ENCODE peak calls at places on chromosomes 7 and 10, in seven cellular contexts. X is spleen; N is activated naive CD4-positive, alpha-beta T cell treated with anti-CD3 and anti-CD28 coated beads for 36 hours; T is EH; H is AG04449; U is iPS-NIHi11; Z is NCI-H2081. Y is an unnamed sample.

GRCh38 chr10:62250594-62251198 is 17.9 kb downstream of the RTKN2 start:
- DNase-seq in X (no peak), N (peak; percentile 8), T (peak; percentile 66), H (no peak), U (no peak), Z (no peak), Y (no peak)

GRCh38 chr10:114749014-114749413 is 72.6 kb upstream of the FHIP2A start:
- DNase-seq in X (no peak), N (no peak), T (no peak), H (no peak), U (no peak), Z (no peak), Y (no peak)

GRCh38 chr7:148747274-148747673 is 48.6 kb downstream of the CUL1 start:
- DNase-seq in X (no peak), N (peak; percentile 17), T (no peak), H (no peak), U (peak; percentile 87), Z (peak; percentile 86), Y (no peak)

GRCh38 chr7:50276446-50276845 is 28.1 kb upstream of the IKZF1 start:
- DNase-seq in X (no peak), N (no peak), T (no peak), H (no peak), U (no peak), Z (peak; percentile 32), Y (no peak)

GRCh38 chr7:19587291-19587690 is 121.5 kb downstream of the POLR1F start:
- DNase-seq in X (no peak), N (no peak), T (no peak), H (no peak), U (peak; percentile 17), Z (peak; percentile 27), Y (no peak)

GRCh38 chr7:135742371-135742770 is 6.2 kb downstream of the FAM180A start:
- DNase-seq in X (no peak), N (no peak), T (peak; percentile 15), H (no peak), U (no peak), Z (no peak), Y (no peak)

GRCh38 chr10:11521860-11522259 is 89.6 kb downstream of the USP6NL start:
- DNase-seq in X (no peak), N (no peak), T (peak; percentile 33), H (no peak), U (no peak), Z (no peak), Y (no peak)

GRCh38 chr7:47730135-47730534 is 148.2 kb upstream of the TNS3 start:
- DNase-seq in X (no peak), N (no peak), T (no peak), H (no peak), U (no peak), Z (no peak), Y (no peak)

GRCh38 chr7:15330943-15331342 is 230.9 kb downstream of the AGMO start:
- DNase-seq in X (no peak), N (no peak), T (no peak), H (no peak), U (no peak), Z (no peak), Y (no peak)

GRCh38 chr7:150668472-150668911 is 17.0 kb upstream of the GIMAP2 start:
- DNase-seq in X (no peak), N (peak; percentile 71), T (no peak), H (no peak), U (no peak), Z (no peak), Y (no peak)

GRCh38 chr7:109479388-109479787 is 909.7 kb downstream of the DNAJB9 start:
- DNase-seq in X (no peak), N (no peak), T (no peak), H (no peak), U (no peak), Z (peak; percentile 22), Y (no peak)

GRCh38 chr10:101066890-101067355 is 5.1 kb downstream of the KAZALD1 start:
- DNase-seq in X (no peak), N (peak; percentile 12), T (no peak), H (no peak), U (peak; percentile 43), Z (no peak), Y (no peak)

GRCh38 chr7:128378637-128379036 is 17.1 kb upstream of the PRRT4 start:
- DNase-seq in X (no peak), N (no peak), T (no peak), H (no peak), U (no peak), Z (no peak), Y (no peak)

GRCh38 chr10:124916098-124916584 is 25.8 kb upstream of the ZRANB1 start:
- DNase-seq in X (no peak), N (no peak), T (peak; percentile 31), H (no peak), U (no peak), Z (no peak), Y (no peak)

GRCh38 chr7:112938895-112939588 is 147.6 kb downstream of the GPR85 start:
- DNase-seq in X (peak; percentile 77), N (peak; percentile 43), T (peak; percentile 47), H (no peak), U (peak; percentile 59), Z (no peak), Y (no peak)

GRCh38 chr10:50574305-50574704 is 49.5 kb downstream of the SGMS1 start:
- DNase-seq in X (no peak), N (no peak), T (no peak), H (no peak), U (no peak), Z (no peak), Y (no peak)

Y was measured in frontal cortex.